ENCODE peak calls at places on chromosomes 4 and X, in seven cellular contexts. Z is A549, G is tibial nerve, U is heart left ventricle, F is HCT116, H is esophagus squamous epithelium, I is stomach. M is an unnamed sample. For H3K4me1, the result is how much of the 10 kb centered on the place peaks cover.

GRCh38 chr4:152310223-152310622 is 225.7 kb downstream of the FBXW7 start:
- DNase-seq in I (no peak), G (no peak), F (no peak), H (no peak), Z (no peak), U (no peak), M (no peak)

GRCh38 chrX:19065535-19065934 is 56.7 kb downstream of the ADGRG2 start:
- DNase-seq in H (no peak), Z (no peak), U (no peak), F (no peak), G (no peak), I (no peak), M (no peak)

GRCh38 chr4:186190456-186191265 is 706 bp upstream of the CYP4V2 start:
- DNase-seq in F (no peak), G (no peak), U (peak), I (no peak), Z (peak), H (no peak), M (peak)

GRCh38 chr4:100736651-100737450 is 219.0 kb upstream of the EMCN start:
- DNase-seq in G (no peak), F (peak), Z (no peak), I (no peak), U (no peak), H (no peak), M (no peak)

GRCh38 chrX:110180176-110180927 is 137.5 kb downstream of the AMMECR1 start:
- DNase-seq in H (no peak), I (no peak), U (no peak), F (peak), Z (no peak), G (no peak), M (no peak)

GRCh38 chr4:175947117-175947722 is 118.4 kb upstream of the WDR17 start:
- DNase-seq in U (no peak), Z (no peak), F (peak), H (no peak), G (no peak), I (no peak), M (no peak)

GRCh38 chr4:81398379-81398778 is 73.3 kb downstream of the RASGEF1B start:
- DNase-seq in F (no peak), Z (no peak), I (no peak), G (no peak), H (no peak), U (no peak), M (no peak)

GRCh38 chrX:47313056-47313455 is 57.3 kb upstream of the ZNF157 start:
- DNase-seq in Z (no peak), G (no peak), H (no peak), I (peak), U (no peak), F (no peak), M (no peak)

GRCh38 chrX:85870585-85870984 is 176.8 kb downstream of the CHM start:
- DNase-seq in F (no peak), G (no peak), H (no peak), Z (no peak), U (no peak), I (no peak), M (no peak)

GRCh38 chr4:53127365-53127764 is 238.5 kb downstream of the SCFD2 start:
- DNase-seq in I (no peak), G (no peak), H (no peak), F (no peak), U (no peak), Z (no peak), M (no peak)

GRCh38 chrX:99469439-99469838 is 940.6 kb downstream of the PCDH19 start:
- DNase-seq in I (no peak), U (no peak), H (no peak), G (no peak), F (no peak), Z (no peak), M (no peak)

GRCh38 chrX:48468247-48468671 is 1.8 kb downstream of the SLC38A5 start:
- DNase-seq in I (peak), U (no peak), H (no peak), F (no peak), Z (no peak), G (no peak), M (peak)

GRCh38 chrX:71617742-71618141 is 569 bp downstream of the CXCR3 start:
- DNase-seq in H (no peak), I (no peak), G (no peak), F (no peak), Z (no peak), U (no peak), M (no peak)

GRCh38 chrX:148049441-148049840 is 68.3 kb downstream of the FMR1NB start:
- DNase-seq in F (peak), G (no peak), H (no peak), U (no peak), I (no peak), Z (peak), M (no peak)

GRCh38 chr4:630661-631060 is 5.3 kb downstream of the PDE6B start:
- DNase-seq in I (no peak), G (no peak), U (no peak), F (no peak), H (no peak), Z (no peak), M (peak)

DNA sequence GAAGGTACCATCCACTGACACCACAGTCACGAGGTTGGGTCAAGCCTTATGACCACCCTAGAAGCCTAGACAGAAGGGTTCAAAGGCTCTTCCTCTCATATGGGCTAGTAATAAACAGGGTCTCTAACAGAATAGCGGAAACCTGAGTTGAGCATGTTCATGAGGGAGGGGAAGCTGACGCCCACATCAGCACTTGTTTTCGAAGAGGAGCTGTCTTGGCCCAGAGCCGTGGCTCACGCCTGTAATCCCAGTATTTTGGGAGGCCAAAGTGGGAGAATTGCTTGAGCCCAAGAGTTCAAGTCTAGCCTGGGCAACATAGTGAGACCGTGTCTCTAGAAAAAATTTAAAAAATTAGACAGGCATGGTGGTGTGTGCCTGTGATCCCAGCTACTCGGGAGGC is 21.5 kb upstream of the TMSB4X start:
- DNase-seq in I (no peak), H (no peak), F (no peak), G (no peak), Z (no peak), U (no peak), M (no peak)
- H3K4me1 ChIP-seq in I (under half), H (under half), F (under half), G (under half), Z (under half), U (half or more), M (half or more)

GRCh38 chrX:134460005-134460860 is at the start of gene HPRT1:
- DNase-seq in I (peak), H (no peak), U (peak), G (peak), Z (peak), F (peak), M (peak)
- TF ChIP-seq POLR2A in I (no peak), H (no peak), U (peak), G (peak), Z (peak), F (no peak), M (no peak)

GRCh38 chrX:13088155-13088485 is 43.7 kb upstream of the FAM9C start:
- DNase-seq in F (no peak), U (no peak), I (no peak), H (no peak), Z (no peak), G (no peak), M (peak)

GRCh38 chrX:13092455-13092941 is 48.1 kb upstream of the FAM9C start:
- DNase-seq in H (peak), F (no peak), I (peak), G (no peak), Z (no peak), U (no peak), M (peak)

GRCh38 chrX:13087322-13088154 is 43.1 kb upstream of the FAM9C start:
- DNase-seq in I (no peak), F (no peak), H (no peak), U (no peak), G (no peak), Z (no peak), M (no peak)

GRCh38 chrX:13091111-13091765 is 46.8 kb upstream of the FAM9C start:
- DNase-seq in U (no peak), Z (no peak), F (no peak), I (no peak), G (no peak), H (no peak), M (no peak)

DNA sequence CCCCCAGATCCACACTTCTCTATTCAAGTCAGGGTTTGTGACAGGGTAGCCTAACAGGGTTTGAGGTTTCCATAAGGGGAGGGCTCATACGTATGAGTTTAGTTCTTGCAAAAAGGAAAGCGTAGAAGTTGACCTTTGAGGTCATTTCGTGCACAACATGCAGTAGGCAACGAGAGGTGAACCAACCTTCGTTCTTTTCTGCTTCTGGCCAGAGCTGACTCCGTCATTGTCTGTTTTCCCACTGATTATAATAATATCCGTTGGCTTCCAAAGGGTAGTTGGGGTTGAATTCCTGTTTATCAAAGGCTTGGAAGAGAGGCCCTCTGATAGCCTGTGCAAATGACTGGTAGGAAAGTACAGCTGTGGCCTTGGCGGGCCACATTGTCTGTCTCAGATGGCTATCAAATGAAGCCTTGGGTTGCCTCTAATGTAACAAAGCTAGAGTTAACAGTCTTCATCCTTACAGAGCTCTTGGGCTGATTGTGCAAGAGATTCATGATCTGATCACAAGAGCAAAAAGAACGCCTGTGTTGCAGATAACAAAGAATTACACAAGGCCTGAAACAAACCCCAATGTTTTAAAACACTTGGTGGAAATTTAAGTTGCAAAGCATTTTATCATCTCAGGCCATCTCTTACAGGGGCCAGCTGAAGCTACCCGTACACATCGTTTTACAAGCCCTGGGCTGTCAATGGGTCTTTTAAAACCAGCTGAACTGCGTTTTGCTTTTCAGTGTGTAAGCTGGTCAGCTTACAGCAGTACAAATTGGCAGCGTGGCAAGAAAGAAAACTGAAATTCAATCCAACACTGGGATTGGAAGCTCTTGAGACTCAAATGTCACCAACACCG is 46.1 kb upstream of the FAM9C start:
- DNase-seq in U (no peak), Z (no peak), G (no peak), H (no peak), I (no peak), F (no peak), M (no peak)
- H3K4me1 ChIP-seq in U (half or more), Z (under half), G (under half), H (under half), I (under half), F (under half), M (under half)

DNA sequence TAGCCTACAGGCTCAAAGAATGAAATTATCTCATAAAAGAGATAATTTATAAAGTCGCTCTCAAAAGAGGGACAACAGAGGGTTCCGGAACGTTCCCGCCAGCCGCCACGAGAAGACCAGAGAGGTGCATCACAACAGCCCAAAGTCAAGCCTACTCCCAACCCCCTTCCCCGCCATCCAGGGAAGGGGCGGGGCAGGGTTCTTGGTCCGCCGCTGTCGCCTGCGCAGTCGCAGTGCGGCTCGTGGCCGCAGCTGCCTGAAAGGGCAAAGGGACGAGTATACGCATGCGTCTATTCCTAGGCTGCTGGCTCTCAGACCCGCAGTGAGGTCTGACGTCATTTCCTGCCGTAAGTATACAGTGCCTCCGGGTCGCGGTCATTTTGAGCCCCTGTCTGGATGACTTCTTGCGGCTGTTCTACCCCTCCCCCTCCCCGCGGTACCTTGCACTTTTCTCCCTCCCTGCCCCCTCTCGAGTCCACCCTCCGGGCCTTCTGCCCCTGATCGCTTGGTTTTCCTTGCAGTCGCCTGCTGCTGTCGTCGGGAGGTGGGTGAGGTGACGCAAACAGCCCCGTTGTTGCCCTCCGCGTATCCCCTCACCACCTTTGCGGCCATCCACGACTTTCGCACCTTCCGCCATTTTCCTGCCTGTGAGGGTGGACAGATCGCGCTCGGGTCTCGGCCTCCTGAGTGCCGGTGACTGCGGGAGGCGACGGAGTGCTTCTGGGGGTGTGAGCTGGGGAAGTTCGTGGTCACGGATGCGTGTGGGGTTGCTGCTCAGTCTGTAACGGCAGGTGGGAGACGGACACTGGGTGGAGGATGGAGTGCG is at the start of gene OCIAD1:
- DNase-seq in F (peak), Z (peak), U (peak), H (peak), G (peak), I (peak), M (peak)
- TF ChIP-seq POLR2A in F (peak), Z (peak), U (peak), H (no peak), G (peak), I (no peak), M (no peak)

GRCh38 chr4:140255467-140255866 is 101.5 kb upstream of the MAML3 start:
- DNase-seq in H (no peak), G (no peak), I (no peak), Z (no peak), U (no peak), F (no peak), M (no peak)
- H3K4me1 ChIP-seq in H (under half), G (under half), I (under half), Z (half or more), U (under half), F (half or more), M (under half)

DNA sequence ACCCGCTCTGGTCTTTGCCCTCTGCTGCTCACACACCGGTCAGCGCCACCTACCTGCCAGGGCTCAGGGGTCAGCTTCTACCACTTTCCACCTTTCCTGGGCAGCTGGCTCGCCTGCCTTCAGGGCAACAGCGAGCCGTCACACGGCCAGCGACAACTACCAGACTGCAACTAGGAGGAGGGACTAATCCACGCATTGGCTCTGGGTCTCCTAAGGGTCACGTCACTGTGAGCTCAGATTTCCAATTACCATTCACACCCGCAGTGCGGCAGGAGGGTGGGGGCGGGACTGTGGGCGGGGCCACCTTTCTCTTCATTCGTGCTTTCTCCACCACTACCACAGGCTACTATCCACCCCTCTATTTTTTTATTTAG is at the start of gene BEX5:
- DNase-seq in U (no peak), G (no peak), F (no peak), Z (no peak), H (no peak), I (peak), M (peak)
- TF ChIP-seq POLR2A in U (no peak), G (no peak), F (no peak), Z (no peak), H (no peak), I (no peak), M (no peak)